ENCODE peak calls at places on chromosomes 7 and 10, in nine cellular contexts. N is SK-N-SH, X is PC-3, B is GM23338, T is HCT116, E is hepatocyte, I is neural progenitor cell, O is GM23248, P is MM.1S. Q is an unnamed sample.

GRCh38 chr7:37196631-37197030 is 252.0 kb downstream of the ELMO1 start:
- DNase-seq in N (no peak), X (no peak), B (no peak), T (no peak), E (no peak), I (no peak), O (no peak), P (no peak), Q (no peak)

GRCh38 chr7:151517601-151518104 is 2.0 kb downstream of the RHEB start:
- DNase-seq in N (no peak), X (no peak), B (no peak), T (no peak), E (no peak), I (no peak), O (no peak), P (no peak), Q (no peak)

GRCh38 chr10:13219685-13220670 is 14.2 kb downstream of the UCMA start:
- DNase-seq in N (no peak), X (peak; percentile 48), B (peak; percentile 84), T (peak; percentile 49), E (peak; percentile 32), I (peak; percentile 50), O (peak; percentile 14), P (peak; percentile 80), Q (peak; percentile 79)

GRCh38 chr10:79260803-79261740 is 86.2 kb upstream of the PPIF start:
- DNase-seq in N (peak; percentile 86), X (no peak), B (peak; percentile 53), T (no peak), E (peak; percentile 74), I (peak; percentile 64), O (no peak), P (peak; percentile 47), Q (no peak)

GRCh38 chr7:53642361-53642760 is 606.9 kb downstream of the POM121L12 start:
- DNase-seq in N (no peak), X (no peak), B (no peak), T (no peak), E (peak; percentile 12), I (no peak), O (no peak), P (no peak), Q (no peak)

GRCh38 chr7:28328161-28328560 is 84.2 kb upstream of the CREB5 start:
- DNase-seq in N (no peak), X (peak; percentile 46), B (no peak), T (no peak), E (no peak), I (no peak), O (no peak), P (no peak), Q (no peak)

GRCh38 chr7:33921216-33921938 is 16.0 kb downstream of the BMPER start:
- DNase-seq in N (no peak), X (no peak), B (no peak), T (no peak), E (no peak), I (no peak), O (no peak), P (no peak), Q (no peak)

GRCh38 chr7:4416436-4417092 is 265.5 kb upstream of the FOXK1 start:
- DNase-seq in N (peak; percentile 72), X (no peak), B (no peak), T (no peak), E (peak; percentile 29), I (no peak), O (no peak), P (no peak), Q (no peak)

GRCh38 chr10:124306922-124307371 is 111.8 kb downstream of the OAT start:
- DNase-seq in N (no peak), X (peak; percentile 2), B (no peak), T (no peak), E (no peak), I (no peak), O (peak; percentile 14), P (no peak), Q (no peak)

GRCh38 chr7:44521347-44522095 is 19.6 kb downstream of the NPC1L1 start:
- DNase-seq in N (no peak), X (no peak), B (no peak), T (no peak), E (no peak), I (no peak), O (no peak), P (no peak), Q (no peak)

GRCh38 chr7:97004931-97005763 is at the start of gene DLX6:
- DNase-seq in N (peak; percentile 99), X (no peak), B (peak; percentile 96), T (no peak), E (peak; percentile 87), I (peak; percentile 95), O (peak; percentile 21), P (peak; percentile 96), Q (no peak)

GRCh38 chr10:63268139-63268797 is 135.1 kb downstream of the NRBF2 start:
- DNase-seq in N (no peak), X (no peak), B (peak; percentile 41), T (no peak), E (peak; percentile 41), I (peak; percentile 57), O (peak; percentile 58), P (peak; percentile 27), Q (no peak)
- TF ChIP-seq EZH2phosphoT487 in N (no peak), X (no peak), B (no peak), T (no peak), E (no peak), I (no peak), O (no peak), P (no peak), Q (no peak)

DNA sequence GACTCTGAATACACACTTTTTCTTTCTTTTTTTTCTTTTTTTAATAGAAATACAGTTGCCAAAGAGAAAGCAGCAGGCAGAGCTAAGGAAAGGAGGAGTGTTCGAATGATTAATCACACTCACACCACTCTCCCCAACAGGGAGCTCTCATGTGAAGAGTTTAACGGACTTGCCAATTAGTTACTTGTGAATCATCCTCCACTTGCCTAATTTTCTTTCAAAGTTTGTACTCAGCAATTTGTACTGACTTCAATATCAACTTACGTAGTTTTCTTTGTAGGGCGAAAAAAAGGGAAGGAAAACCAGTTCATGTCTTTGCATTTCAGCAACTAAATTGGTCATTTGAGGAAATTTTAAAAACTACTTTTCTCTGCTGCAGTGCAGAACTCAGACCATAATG is 109.2 kb downstream of the PIP4K2A start:
- DNase-seq in N (no peak), X (no peak), B (no peak), T (no peak), E (no peak), I (peak; percentile 30), O (peak; percentile 89), P (no peak), Q (peak; percentile 48)
- TF ChIP-seq EZH2phosphoT487 in N (no peak), X (no peak), B (no peak), T (no peak), E (no peak), I (no peak), O (no peak), P (no peak), Q (no peak)

GRCh38 chr10:100943508-100943907 is 25.8 kb upstream of the SEMA4G start:
- DNase-seq in N (no peak), X (no peak), B (no peak), T (no peak), E (no peak), I (no peak), O (no peak), P (no peak), Q (no peak)

GRCh38 chr10:100945754-100946153 is 23.6 kb upstream of the SEMA4G start:
- DNase-seq in N (no peak), X (no peak), B (no peak), T (no peak), E (no peak), I (no peak), O (peak; percentile 4), P (no peak), Q (no peak)

GRCh38 chr10:100948916-100949315 is 20.4 kb upstream of the SEMA4G start:
- DNase-seq in N (no peak), X (no peak), B (no peak), T (no peak), E (no peak), I (no peak), O (no peak), P (no peak), Q (no peak)
- TF ChIP-seq EZH2phosphoT487 in N (no peak), X (no peak), B (no peak), T (no peak), E (no peak), I (no peak), O (no peak), P (no peak), Q (no peak)

GRCh38 chr7:119959811-119960210 is 313.2 kb upstream of the KCND2 start:
- DNase-seq in N (no peak), X (peak; percentile 66), B (no peak), T (no peak), E (no peak), I (no peak), O (peak; percentile 71), P (no peak), Q (no peak)
- TF ChIP-seq EZH2phosphoT487 in N (no peak), X (no peak), B (no peak), T (no peak), E (no peak), I (no peak), O (no peak), P (no peak), Q (no peak)

GRCh38 chr7:54663603-54664234 is 95.3 kb downstream of the SEC61G start:
- DNase-seq in N (no peak), X (no peak), B (no peak), T (no peak), E (no peak), I (no peak), O (no peak), P (peak; percentile 28), Q (no peak)

GRCh38 chr7:54662701-54663100 is 96.3 kb downstream of the SEC61G start:
- DNase-seq in N (no peak), X (no peak), B (no peak), T (no peak), E (no peak), I (no peak), O (no peak), P (no peak), Q (no peak)

GRCh38 chr7:54663186-54663585 is 95.8 kb downstream of the SEC61G start:
- DNase-seq in N (no peak), X (no peak), B (no peak), T (no peak), E (no peak), I (no peak), O (no peak), P (no peak), Q (no peak)

DNA sequence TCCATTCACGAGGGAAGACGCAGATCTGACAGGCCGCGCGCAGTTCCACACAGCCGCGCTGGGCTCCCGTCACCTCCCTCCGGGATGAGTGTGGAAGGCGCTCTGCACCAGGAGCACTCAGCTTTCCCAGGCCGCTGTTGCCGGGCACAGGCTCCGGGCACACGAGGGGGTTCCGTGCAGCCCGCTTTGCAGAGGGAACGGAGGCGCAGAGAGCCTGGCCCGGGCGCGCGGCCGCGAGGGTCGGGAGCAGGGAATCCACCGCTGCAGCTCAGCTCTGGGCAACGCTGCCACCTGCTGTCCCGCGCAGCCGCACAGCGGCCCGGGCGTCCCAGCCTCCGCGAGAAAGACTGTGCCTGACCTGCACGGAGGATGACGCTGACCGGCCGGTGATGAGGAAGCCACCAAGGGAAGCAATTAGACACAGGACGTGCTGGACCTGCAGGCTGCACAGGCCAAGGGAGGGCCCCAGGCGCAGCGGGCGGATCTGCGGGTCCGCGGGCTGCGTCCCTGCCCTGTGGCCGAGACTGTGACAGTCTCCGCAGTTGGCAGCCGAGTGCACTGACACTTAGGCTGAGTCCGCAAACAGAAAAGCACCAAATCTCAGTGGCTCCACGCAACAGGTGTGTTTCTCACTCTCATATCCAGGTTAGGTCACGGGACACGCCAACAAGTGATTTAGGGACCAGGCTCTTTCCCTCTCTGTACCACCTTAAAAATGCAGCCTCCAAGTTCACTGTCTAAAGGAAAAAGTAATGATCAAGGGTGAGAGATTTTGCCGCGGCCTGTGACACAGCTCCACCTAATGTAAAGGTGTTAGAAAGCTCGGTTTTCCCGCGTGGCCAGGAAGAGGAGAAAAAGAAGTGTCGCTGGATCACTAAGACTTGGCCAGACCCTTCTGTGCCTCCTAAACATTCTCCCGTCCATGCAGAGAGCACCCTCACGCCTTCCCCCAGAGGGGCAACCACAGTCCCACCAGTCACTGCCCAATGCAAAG is 94.5 kb downstream of the SEC61G start:
- DNase-seq in N (peak; percentile 97), X (peak; percentile 69), B (peak; percentile 87), T (no peak), E (peak; percentile 86), I (peak; percentile 88), O (peak; percentile 43), P (peak; percentile 82), Q (peak; percentile 1)
- TF ChIP-seq EZH2phosphoT487 in N (no peak), X (no peak), B (no peak), T (no peak), E (no peak), I (no peak), O (no peak), P (no peak), Q (no peak)